ENCODE peak calls at places on chromosome 18, in eight cellular contexts. One of them, this sample, is unnamed. For H3K4me1, the result is how much of the 10 kb centered on the place peaks cover.

GRCh38 chr18:40612356-40612755 is 1342.7 kb upstream of the PIK3C3 start:
- DNase-seq in PC-3: no peak
- DNase-seq in thoracic aorta: no peak
- DNase-seq in GM23248: no peak
- DNase-seq in A549: no peak
- DNase-seq in heart left ventricle: no peak
- DNase-seq in upper lobe of right lung: no peak
- DNase-seq in spleen: no peak
- DNase-seq in this sample: no peak

GRCh38 chr18:49856531-49856930 is 43.2 kb upstream of the ACAA2 start:
- DNase-seq in PC-3: no peak
- DNase-seq in thoracic aorta: no peak
- DNase-seq in GM23248: no peak
- DNase-seq in A549: no peak
- DNase-seq in heart left ventricle: no peak
- DNase-seq in upper lobe of right lung: no peak
- DNase-seq in spleen: no peak
- DNase-seq in this sample: no peak

GRCh38 chr18:68874361-68874760 is 76.5 kb downstream of the CCDC102B start:
- DNase-seq in PC-3: no peak
- DNase-seq in thoracic aorta: no peak
- DNase-seq in GM23248: peak
- DNase-seq in A549: no peak
- DNase-seq in heart left ventricle: no peak
- DNase-seq in upper lobe of right lung: no peak
- DNase-seq in spleen: no peak
- DNase-seq in this sample: no peak

GRCh38 chr18:3596324-3597158 is 146.6 kb downstream of the TGIF1 start:
- DNase-seq in PC-3: peak
- DNase-seq in thoracic aorta: no peak
- DNase-seq in GM23248: no peak
- DNase-seq in A549: no peak
- DNase-seq in heart left ventricle: peak
- DNase-seq in upper lobe of right lung: peak
- DNase-seq in spleen: peak
- DNase-seq in this sample: peak

GRCh38 chr18:74315464-74316256 is at the start of gene C18orf63:
- DNase-seq in PC-3: no peak
- DNase-seq in thoracic aorta: no peak
- DNase-seq in GM23248: no peak
- DNase-seq in A549: no peak
- DNase-seq in heart left ventricle: no peak
- DNase-seq in upper lobe of right lung: no peak
- DNase-seq in spleen: no peak
- DNase-seq in this sample: no peak

GRCh38 chr18:67094123-67094522 is 422.4 kb downstream of the DSEL start:
- DNase-seq in PC-3: peak
- DNase-seq in thoracic aorta: no peak
- DNase-seq in GM23248: no peak
- DNase-seq in A549: no peak
- DNase-seq in heart left ventricle: no peak
- DNase-seq in upper lobe of right lung: no peak
- DNase-seq in spleen: no peak
- DNase-seq in this sample: no peak

GRCh38 chr18:30376515-30376914 is 666.0 kb downstream of the DSC3 start:
- DNase-seq in PC-3: peak
- DNase-seq in thoracic aorta: no peak
- DNase-seq in GM23248: no peak
- DNase-seq in A549: no peak
- DNase-seq in heart left ventricle: no peak
- DNase-seq in upper lobe of right lung: no peak
- DNase-seq in spleen: no peak
- DNase-seq in this sample: no peak

GRCh38 chr18:76450452-76450851 is 44.6 kb downstream of the ZNF516 start:
- DNase-seq in PC-3: peak
- DNase-seq in thoracic aorta: no peak
- DNase-seq in GM23248: peak
- DNase-seq in A549: no peak
- DNase-seq in heart left ventricle: peak
- DNase-seq in upper lobe of right lung: no peak
- DNase-seq in spleen: no peak
- DNase-seq in this sample: no peak

GRCh38 chr18:48847807-48848486 is 102.8 kb downstream of the SMAD7 start:
- DNase-seq in PC-3: no peak
- DNase-seq in thoracic aorta: no peak
- DNase-seq in GM23248: no peak
- DNase-seq in A549: no peak
- DNase-seq in heart left ventricle: no peak
- DNase-seq in upper lobe of right lung: no peak
- DNase-seq in spleen: peak
- DNase-seq in this sample: peak

DNA sequence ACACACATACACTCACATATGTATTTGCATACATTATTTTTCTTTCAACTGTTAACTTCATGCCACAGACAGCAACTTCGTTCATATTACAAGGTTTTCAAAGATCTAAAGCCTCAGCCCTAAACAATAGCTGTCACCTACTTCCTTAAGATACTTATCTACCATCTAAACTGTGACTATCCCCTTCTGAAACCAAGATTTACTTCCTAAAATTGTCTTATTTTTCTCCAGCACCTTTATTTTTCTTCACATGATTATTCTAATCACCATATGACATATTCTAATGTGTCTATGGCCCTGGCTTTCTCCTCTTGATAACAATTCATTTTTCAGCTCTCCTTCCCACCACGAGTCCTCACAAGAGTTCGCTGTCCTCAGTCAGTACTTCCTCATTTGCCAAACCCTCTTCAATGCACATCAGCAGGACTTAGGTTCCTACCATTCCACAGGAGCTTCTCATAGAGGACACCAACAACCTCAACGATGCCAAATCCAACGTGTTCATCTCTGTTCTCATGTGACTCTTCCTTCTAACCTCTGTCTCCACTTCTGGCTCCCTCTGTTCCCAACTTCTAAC is 53.8 kb downstream of the RTTN start:
- DNase-seq in PC-3: no peak
- DNase-seq in thoracic aorta: no peak
- DNase-seq in GM23248: no peak
- DNase-seq in A549: no peak
- DNase-seq in heart left ventricle: no peak
- DNase-seq in upper lobe of right lung: no peak
- DNase-seq in spleen: no peak
- DNase-seq in this sample: no peak
- H3K27ac ChIP-seq in PC-3: no peak
- H3K27ac ChIP-seq in thoracic aorta: no peak
- H3K27ac ChIP-seq in GM23248: no peak
- H3K27ac ChIP-seq in A549: no peak
- H3K27ac ChIP-seq in heart left ventricle: no peak
- H3K27ac ChIP-seq in upper lobe of right lung: no peak
- H3K27ac ChIP-seq in spleen: no peak
- H3K27ac ChIP-seq in this sample: no peak

DNA sequence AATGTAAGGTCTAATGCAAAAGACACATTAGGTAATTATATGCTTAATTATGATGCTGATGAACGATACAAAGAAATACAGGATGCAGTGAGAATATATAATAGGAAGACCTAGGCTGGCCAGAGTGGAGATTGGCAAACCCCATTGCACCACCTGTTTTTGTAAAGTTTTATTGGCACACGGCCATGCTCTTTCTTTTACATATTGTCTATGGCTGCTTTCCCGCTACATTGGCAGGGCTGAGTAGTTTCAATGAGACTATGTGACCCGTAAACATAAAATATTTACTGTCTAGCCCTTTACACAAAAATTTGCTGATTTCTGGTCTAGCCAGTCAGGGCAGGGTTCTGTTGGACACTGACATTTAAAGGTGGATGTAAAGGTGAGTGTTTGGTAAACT is 5.4 kb downstream of the SEC11C start:
- DNase-seq in PC-3: no peak
- DNase-seq in thoracic aorta: no peak
- DNase-seq in GM23248: no peak
- DNase-seq in A549: no peak
- DNase-seq in heart left ventricle: no peak
- DNase-seq in upper lobe of right lung: no peak
- DNase-seq in spleen: no peak
- DNase-seq in this sample: no peak
- H3K4me1 ChIP-seq in PC-3: under half
- H3K4me1 ChIP-seq in thoracic aorta: under half
- H3K4me1 ChIP-seq in GM23248: under half
- H3K4me1 ChIP-seq in A549: under half
- H3K4me1 ChIP-seq in heart left ventricle: under half
- H3K4me1 ChIP-seq in upper lobe of right lung: under half
- H3K4me1 ChIP-seq in spleen: under half
- H3K4me1 ChIP-seq in this sample: under half

DNA sequence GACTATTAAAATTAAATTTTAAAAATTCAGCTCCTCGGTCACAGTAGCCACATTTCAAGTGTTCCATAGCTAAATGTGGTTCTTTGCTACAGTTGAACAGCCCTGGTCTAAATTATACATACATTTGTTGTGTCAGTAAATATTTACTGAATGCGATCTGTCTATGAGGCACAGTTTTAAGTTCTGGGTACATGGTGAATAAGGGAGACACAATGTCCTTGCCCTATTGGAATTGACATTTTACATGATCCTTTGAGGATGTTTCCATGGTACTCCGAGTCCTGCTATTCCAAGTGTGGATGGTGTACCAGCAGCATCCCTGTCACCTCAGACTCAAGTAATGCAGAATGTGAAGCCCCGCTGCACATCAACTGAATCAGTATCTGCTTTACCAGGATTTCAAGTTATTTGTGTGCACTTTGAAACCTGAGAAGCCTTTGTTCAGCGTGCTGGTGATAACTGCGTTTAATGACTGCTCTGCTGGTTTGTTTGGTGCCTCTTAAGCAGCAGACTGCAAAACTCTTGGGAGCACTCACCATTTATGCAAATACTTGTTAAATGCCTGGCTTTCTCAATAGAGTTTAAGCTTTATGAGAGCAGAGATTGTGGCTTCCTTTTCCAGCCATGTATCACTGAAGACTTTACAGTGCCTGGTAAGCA is 1.5 kb downstream of the GALNT1 start:
- DNase-seq in PC-3: peak
- DNase-seq in thoracic aorta: no peak
- DNase-seq in GM23248: peak
- DNase-seq in A549: no peak
- DNase-seq in heart left ventricle: no peak
- DNase-seq in upper lobe of right lung: no peak
- DNase-seq in spleen: no peak
- DNase-seq in this sample: no peak
- H3K4me3 ChIP-seq in PC-3: peak
- H3K4me3 ChIP-seq in thoracic aorta: peak
- H3K4me3 ChIP-seq in GM23248: peak
- H3K4me3 ChIP-seq in A549: peak
- H3K4me3 ChIP-seq in heart left ventricle: peak
- H3K4me3 ChIP-seq in upper lobe of right lung: peak
- H3K4me3 ChIP-seq in spleen: peak
- H3K4me3 ChIP-seq in this sample: peak

DNA sequence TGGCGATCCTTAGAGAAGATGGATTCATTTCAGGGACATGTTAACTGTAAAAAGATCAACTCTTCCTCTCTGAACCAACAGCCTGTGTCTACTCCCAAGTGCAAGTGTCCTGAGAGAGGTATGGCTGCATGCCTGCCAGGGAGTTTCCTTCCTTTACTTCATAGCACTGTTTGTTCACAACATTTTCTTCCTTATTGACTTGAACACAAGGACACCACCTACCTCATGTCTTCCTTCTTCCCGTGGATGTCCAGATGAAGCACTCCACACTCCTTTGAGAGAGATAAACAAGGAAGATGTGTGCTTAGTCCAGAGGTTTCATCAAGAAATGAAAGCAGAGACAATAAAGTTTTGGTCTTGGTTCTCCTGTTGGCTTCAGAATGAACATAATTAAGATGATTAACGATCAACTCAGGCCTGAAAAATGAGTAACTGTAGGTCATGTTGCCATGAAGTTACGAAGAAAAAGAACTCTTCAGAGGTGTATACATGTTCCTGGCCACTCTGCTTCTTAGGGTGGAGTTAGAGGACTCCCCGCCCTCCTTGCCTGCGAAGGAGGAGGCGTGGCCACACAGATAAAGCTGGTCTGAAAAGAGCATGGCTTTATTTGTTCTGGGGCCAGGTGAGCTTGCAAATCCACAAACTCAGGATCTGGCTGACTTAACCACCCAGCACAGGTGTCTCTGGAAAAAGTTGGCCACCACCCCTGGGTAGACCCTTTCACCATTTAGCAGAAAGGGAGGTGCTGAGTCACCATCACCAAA is 155.0 kb upstream of the KCTD1 start:
- DNase-seq in PC-3: no peak
- DNase-seq in thoracic aorta: no peak
- DNase-seq in GM23248: no peak
- DNase-seq in A549: no peak
- DNase-seq in heart left ventricle: no peak
- DNase-seq in upper lobe of right lung: no peak
- DNase-seq in spleen: no peak
- DNase-seq in this sample: no peak
- H3K27ac ChIP-seq in PC-3: no peak
- H3K27ac ChIP-seq in thoracic aorta: no peak
- H3K27ac ChIP-seq in GM23248: no peak
- H3K27ac ChIP-seq in A549: no peak
- H3K27ac ChIP-seq in heart left ventricle: no peak
- H3K27ac ChIP-seq in upper lobe of right lung: no peak
- H3K27ac ChIP-seq in spleen: peak
- H3K27ac ChIP-seq in this sample: no peak

This sample was measured in lower lobe of right lung.